ENCODE peak calls at places on chromosomes 1 and 21, in eight cellular contexts. W is CD4-positive, alpha-beta T cell; C is epithelial cell of esophagus; V is fibroblast of lung; D is GM20000; A is mammary epithelial cell; O is mesothelial cell of epicardium; P is glutamatergic neuron. Y is an unnamed sample.

GRCh38 chr21:45502600-45502999 is 39.6 kb downstream of the SLC19A1 start:
- DNase-seq in P (no peak), W (no peak), D (no peak), V (no peak), A (no peak), O (no peak), C (no peak), Y (no peak)

GRCh38 chr1:96416690-96417444 is 304.7 kb upstream of the PTBP2 start:
- DNase-seq in V (no peak), D (peak; percentile 27), C (peak; percentile 16), P (no peak), A (peak; percentile 33), O (no peak), W (no peak), Y (no peak)

GRCh38 chr1:30538226-30538625 is 185.2 kb downstream of the MATN1 start:
- DNase-seq in D (no peak), W (no peak), V (no peak), O (no peak), C (no peak), P (no peak), A (no peak), Y (no peak)

GRCh38 chr1:84889437-84889836 is 3.6 kb downstream of the LPAR3 start:
- DNase-seq in P (no peak), A (no peak), V (no peak), D (no peak), C (peak; percentile 46), O (no peak), W (no peak), Y (no peak)

GRCh38 chr1:174938306-174939000 is 61.3 kb upstream of the CACYBP start:
- DNase-seq in W (no peak), C (no peak), P (no peak), A (no peak), V (no peak), D (no peak), O (no peak), Y (no peak)

GRCh38 chr1:99003911-99004269 is 771 bp downstream of the PLPPR5 start:
- DNase-seq in A (no peak), V (no peak), P (no peak), D (no peak), O (no peak), C (no peak), W (no peak), Y (no peak)

GRCh38 chr1:170095976-170096725 is 21.7 kb upstream of the KIFAP3 start:
- DNase-seq in D (no peak), P (no peak), C (no peak), V (no peak), W (no peak), A (no peak), O (no peak), Y (no peak)

GRCh38 chr21:23402929-23403520 is 2204.3 kb downstream of the MRPL39 start:
- DNase-seq in C (no peak), W (no peak), V (no peak), D (no peak), A (no peak), O (no peak), P (no peak), Y (no peak)

GRCh38 chr1:3942416-3943122 is 42.5 kb upstream of the C1orf174 start:
- DNase-seq in V (no peak), D (no peak), W (no peak), C (no peak), P (no peak), O (no peak), A (no peak), Y (no peak)

GRCh38 chr1:149963358-149963757 is 26.7 kb upstream of the MTMR11 start:
- DNase-seq in D (no peak), V (no peak), O (no peak), C (peak; percentile 61), P (no peak), W (no peak), A (no peak), Y (no peak)

GRCh38 chr1:109787845-109788605 is 24.3 kb upstream of the EPS8L3 start:
- DNase-seq in W (peak; percentile 31), V (no peak), O (no peak), D (no peak), A (no peak), C (no peak), P (no peak), Y (peak; percentile 69)

GRCh38 chr1:36239941-36240637 is 15.8 kb downstream of the THRAP3 start:
- DNase-seq in P (peak; percentile 46), D (no peak), O (no peak), C (no peak), W (no peak), A (no peak), V (no peak), Y (no peak)

GRCh38 chr21:37450385-37451044 is 83.9 kb downstream of the DYRK1A start:
- DNase-seq in P (no peak), W (no peak), A (peak; percentile 60), C (peak; percentile 84), D (no peak), V (peak; percentile 73), O (no peak), Y (no peak)

GRCh38 chr1:164673584-164674214 is 114.7 kb downstream of the PBX1 start:
- DNase-seq in O (no peak), P (peak; percentile 54), C (no peak), V (no peak), D (no peak), A (no peak), W (no peak), Y (no peak)

GRCh38 chr1:167339405-167339804 is 118.7 kb downstream of the POU2F1 start:
- DNase-seq in W (no peak), P (no peak), V (no peak), D (no peak), C (no peak), A (no peak), O (no peak), Y (no peak)

GRCh38 chr21:27155130-27155500 is 188.2 kb upstream of the ADAMTS5 start:
- DNase-seq in A (no peak), W (no peak), P (no peak), C (no peak), O (no peak), V (no peak), D (no peak), Y (no peak)

GRCh38 chr1:163758977-163759670 is 437.4 kb downstream of the NUF2 start:
- DNase-seq in D (no peak), P (no peak), A (no peak), V (peak; percentile 55), O (no peak), W (no peak), C (no peak), Y (no peak)

DNA sequence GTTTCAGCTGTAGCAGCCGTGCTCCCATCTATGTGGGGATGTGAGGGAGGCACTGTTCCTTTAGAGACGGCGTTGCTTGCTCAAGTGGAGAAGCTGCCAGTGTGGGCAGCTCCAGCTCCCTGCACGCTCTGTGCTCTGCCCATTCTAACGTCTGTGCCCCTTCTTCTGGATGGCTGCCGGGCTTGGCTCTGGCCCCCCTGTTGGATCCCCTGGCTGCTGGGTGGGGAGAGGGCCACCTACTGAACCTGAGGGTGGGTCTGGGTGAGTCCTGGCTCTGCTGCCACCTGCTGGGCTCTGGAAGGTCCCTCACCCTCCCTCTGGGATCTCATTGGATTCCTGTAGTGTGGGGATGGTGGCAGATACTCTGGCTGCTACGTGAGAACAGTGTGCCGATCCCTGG is 5.0 kb downstream of the PFKL start:
- DNase-seq in D (peak; percentile 73), P (peak; percentile 72), W (peak; percentile 52), C (peak; percentile 53), A (no peak), V (peak; percentile 32), O (peak; percentile 70), Y (no peak)
- TF ChIP-seq CTCF in D (peak; percentile 19), P (peak; percentile 63), W (peak; percentile 39), C (peak; percentile 80), A (peak; percentile 62), V (peak; percentile 64), O (peak; percentile 48), Y (peak; percentile 14)

DNA sequence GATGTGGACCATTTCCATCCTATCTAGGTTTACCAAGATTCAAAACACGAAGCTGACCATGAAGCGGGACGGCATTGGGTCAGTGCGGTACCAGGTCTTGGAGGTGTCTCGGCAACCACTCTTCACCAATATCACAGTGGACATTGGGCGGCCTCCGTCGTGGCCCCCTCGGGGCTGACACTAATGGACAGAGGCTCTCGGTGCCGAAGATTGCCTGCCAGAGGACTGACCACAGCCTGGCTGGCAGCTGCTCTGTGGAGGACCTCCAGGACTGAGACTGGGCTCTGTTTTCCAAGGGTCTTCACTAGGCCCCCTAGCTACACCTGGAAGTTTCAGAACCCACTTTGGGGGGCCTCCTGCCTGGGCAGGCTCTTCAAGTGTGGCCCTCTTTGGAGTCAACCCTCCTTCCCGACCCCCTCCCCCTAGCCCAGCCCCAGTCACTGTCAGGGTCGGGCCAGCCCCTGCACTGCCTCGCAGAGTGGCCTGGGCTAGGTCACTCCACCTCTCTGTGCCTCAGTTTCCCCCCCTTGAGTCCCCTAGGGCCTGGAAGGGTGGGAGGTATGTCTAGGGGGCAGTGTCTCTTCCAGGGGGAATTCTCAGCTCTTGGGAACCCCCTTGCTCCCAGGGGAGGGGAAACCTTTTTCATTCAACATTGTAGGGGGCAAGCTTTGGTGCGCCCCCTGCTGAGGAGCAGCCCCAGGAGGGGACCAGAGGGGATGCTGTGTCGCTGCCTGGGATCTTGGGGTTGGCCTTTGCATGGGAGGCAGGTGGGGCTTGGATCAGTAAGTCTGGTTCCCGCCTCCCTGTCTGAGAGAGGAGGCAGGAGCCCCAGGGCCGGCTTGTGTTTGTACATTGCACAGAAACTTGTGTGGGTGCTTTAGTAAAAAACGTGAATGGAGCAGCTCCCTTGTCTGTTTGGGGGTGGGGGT is 864 bp upstream of the CCDC24 start:
- DNase-seq in V (peak; percentile 13), C (peak; percentile 29), W (no peak), P (no peak), A (no peak), D (peak; percentile 34), O (no peak), Y (no peak)
- TF ChIP-seq CTCF in V (no peak), C (no peak), W (no peak), P (no peak), A (no peak), D (no peak), O (no peak), Y (no peak)

GRCh38 chr1:235329139-235329808 is 904 bp downstream of the GGPS1 start:
- DNase-seq in V (peak; percentile 49), C (peak; percentile 48), W (peak; percentile 55), O (peak; percentile 39), P (peak; percentile 35), D (peak; percentile 44), A (no peak), Y (peak; percentile 56)
- TF ChIP-seq CTCF in V (no peak), C (peak; percentile 5), W (peak; percentile 18), O (no peak), P (no peak), D (no peak), A (peak; percentile 1), Y (peak; percentile 31)

GRCh38 chr1:19273106-19273843 is 15.3 kb downstream of the AKR7A3 start:
- DNase-seq in P (no peak), D (no peak), A (no peak), C (no peak), V (no peak), O (no peak), W (no peak), Y (no peak)

GRCh38 chr1:19272064-19272463 is 16.5 kb downstream of the AKR7A3 start:
- DNase-seq in O (no peak), D (no peak), A (no peak), W (no peak), C (no peak), V (no peak), P (no peak), Y (no peak)

DNA sequence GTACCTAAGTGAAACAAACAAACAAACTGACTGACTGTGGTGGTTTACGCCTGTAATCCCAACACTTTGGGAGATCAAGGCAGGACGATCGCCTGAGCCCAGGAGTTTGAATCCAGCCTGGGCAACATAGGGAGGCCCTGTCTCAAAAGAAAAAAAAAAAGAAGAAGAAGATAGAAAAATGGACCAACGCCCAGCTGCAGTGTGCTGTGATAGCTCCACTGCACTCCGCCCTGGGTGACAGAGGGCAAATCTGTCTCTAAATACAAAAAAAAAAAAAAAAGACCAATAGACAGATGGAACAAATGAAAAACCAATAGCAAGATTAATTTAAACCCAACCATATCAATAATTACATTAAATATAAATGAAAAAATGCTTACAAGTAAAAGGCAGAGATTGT is 13.9 kb downstream of the AKR7A3 start:
- DNase-seq in P (no peak), C (no peak), V (no peak), D (no peak), A (no peak), W (no peak), O (no peak), Y (no peak)
- TF ChIP-seq CTCF in P (no peak), C (no peak), V (no peak), D (no peak), A (no peak), W (no peak), O (no peak), Y (no peak)